ENCODE peak calls at places on chromosomes 1 and 21, in six cellular contexts. U is RWPE1, L is endothelial cell, S is sigmoid colon, B is HFFc6, K is foreskin fibroblast. R is an unnamed sample.

GRCh38 chr1:65423884-65424655 is 3.6 kb downstream of the LEPR start:
- DNase-seq in B (peak), S (no peak), K (peak), U (peak), L (no peak), R (no peak)

GRCh38 chr1:31588751-31589515 is 12.6 kb downstream of the TINAGL1 start:
- DNase-seq in K (no peak), U (no peak), B (no peak), S (peak), L (peak), R (no peak)

GRCh38 chr1:89720839-89721238 is 87.9 kb downstream of the LRRC8C start:
- DNase-seq in S (no peak), L (no peak), B (no peak), U (no peak), K (no peak), R (no peak)

GRCh38 chr1:19014765-19015164 is 58.3 kb upstream of the IFFO2 start:
- DNase-seq in U (no peak), L (no peak), S (no peak), B (no peak), K (no peak), R (no peak)

GRCh38 chr1:117740461-117740860 is 134.6 kb downstream of the TENT5C start:
- DNase-seq in L (no peak), S (no peak), U (no peak), K (no peak), B (no peak), R (no peak)

GRCh38 chr1:121519042-121519755 is 334.4 kb downstream of the SRGAP2C start:
- DNase-seq in S (peak), B (no peak), U (peak), L (peak), K (no peak), R (no peak)

GRCh38 chr21:42755766-42756579 is 102.6 kb downstream of the PDE9A start:
- DNase-seq in U (no peak), B (no peak), K (no peak), L (no peak), S (no peak), R (no peak)

GRCh38 chr1:101300916-101301315 is 64.1 kb downstream of the S1PR1 start:
- DNase-seq in U (no peak), K (no peak), L (no peak), S (no peak), B (no peak), R (no peak)

GRCh38 chr1:30977105-30977504 is 68.5 kb upstream of the SDC3 start:
- DNase-seq in B (peak), U (no peak), L (no peak), K (peak), S (no peak), R (no peak)

GRCh38 chr1:119011706-119012105 is 23.6 kb upstream of the TBX15 start:
- DNase-seq in K (no peak), S (no peak), B (no peak), U (no peak), L (no peak), R (no peak)

GRCh38 chr1:33436557-33437296 is 5.8 kb upstream of the PHC2 start:
- DNase-seq in U (no peak), K (no peak), S (no peak), L (no peak), B (no peak), R (no peak)

GRCh38 chr1:207763091-207763490 is 11.2 kb downstream of the CD46 start:
- DNase-seq in L (no peak), U (no peak), K (no peak), B (no peak), S (no peak), R (no peak)

GRCh38 chr1:50977575-50978143 is 7.6 kb downstream of the CDKN2C start:
- DNase-seq in L (peak), U (peak), K (peak), B (peak), S (peak), R (no peak)

GRCh38 chr1:8525291-8526275 is 207.7 kb downstream of the SLC45A1 start:
- DNase-seq in U (peak), L (peak), K (peak), S (peak), B (peak), R (peak)

GRCh38 chr1:205512059-205513045 is 7.9 kb downstream of the CDK18 start:
- DNase-seq in L (no peak), B (no peak), S (no peak), U (no peak), K (no peak), R (no peak)

GRCh38 chr1:20184481-20184900 is 1.4 kb upstream of the UBXN10 start:
- DNase-seq in K (no peak), L (no peak), B (no peak), U (no peak), S (no peak), R (no peak)

GRCh38 chr1:46410156-46411009 is 16.3 kb downstream of the FAAH start:
- DNase-seq in U (no peak), L (no peak), B (no peak), K (no peak), S (no peak), R (no peak)

GRCh38 chr1:26044414-26044813 is 1.5 kb downstream of the SLC30A2 start:
- DNase-seq in S (no peak), K (no peak), U (no peak), L (no peak), B (no peak), R (no peak)

DNA sequence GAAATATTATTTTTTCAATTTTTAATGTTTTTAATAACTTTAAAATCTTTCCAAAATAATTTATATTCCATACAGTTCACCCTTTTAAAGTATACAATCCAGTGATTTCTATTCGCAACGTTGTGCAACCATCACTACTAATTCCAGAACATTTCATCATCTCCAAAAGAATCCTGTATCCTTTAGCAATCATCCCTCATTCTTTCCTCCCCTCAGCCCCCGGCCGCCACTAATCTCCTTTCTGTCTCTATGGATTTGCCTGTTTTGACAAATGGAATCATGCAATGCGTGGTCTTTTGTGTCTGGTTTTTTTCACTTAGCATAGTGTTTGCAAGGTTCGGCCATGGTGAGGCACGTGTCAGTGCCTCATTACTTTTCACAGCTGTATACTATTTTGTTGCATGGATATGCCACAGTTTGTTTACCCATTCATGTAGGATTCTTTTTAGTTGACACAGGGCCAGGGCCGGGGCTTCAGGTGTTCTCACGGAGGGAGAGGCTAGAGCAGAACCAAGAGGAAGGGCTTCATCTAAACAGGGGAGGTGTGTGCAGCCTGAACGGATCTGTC is 40.6 kb upstream of the ZBTB40 start:
- DNase-seq in S (no peak), B (no peak), K (no peak), L (no peak), U (no peak), R (no peak)
- TF ChIP-seq CTCF in S (no peak), B (no peak), K (no peak), L (no peak), U (no peak), R (no peak)

GRCh38 chr1:40582121-40582520 is 50.7 kb downstream of the ZNF684 start:
- DNase-seq in K (no peak), S (no peak), U (no peak), B (no peak), L (no peak), R (no peak)

GRCh38 chr1:40583980-40584379 is 52.5 kb downstream of the ZNF684 start:
- DNase-seq in U (no peak), L (no peak), S (no peak), K (no peak), B (no peak), R (no peak)
- TF ChIP-seq CTCF in U (no peak), L (no peak), S (no peak), K (no peak), B (no peak), R (no peak)

GRCh38 chr1:201793306-201793925 is 35.5 kb upstream of the IPO9 start:
- DNase-seq in K (no peak), S (no peak), U (no peak), L (no peak), B (no peak), R (no peak)
- TF ChIP-seq CTCF in K (no peak), S (no peak), U (peak), L (no peak), B (peak), R (no peak)

GRCh38 chr1:94642617-94643315 is 101.2 kb upstream of the F3 start:
- DNase-seq in U (no peak), S (no peak), L (no peak), B (no peak), K (no peak), R (no peak)

GRCh38 chr1:94643776-94644175 is 102.2 kb upstream of the F3 start:
- DNase-seq in K (no peak), B (no peak), U (no peak), L (no peak), S (no peak), R (no peak)

GRCh38 chr1:94641990-94642389 is 100.4 kb upstream of the F3 start:
- DNase-seq in S (no peak), U (no peak), K (no peak), B (no peak), L (no peak), R (no peak)

GRCh38 chr1:94646151-94646643 is 104.6 kb upstream of the F3 start:
- DNase-seq in K (peak), B (peak), S (no peak), U (peak), L (no peak), R (peak)

GRCh38 chr1:94644371-94644770 is 102.8 kb upstream of the F3 start:
- DNase-seq in B (no peak), L (no peak), S (no peak), K (no peak), U (no peak), R (no peak)
- TF ChIP-seq CTCF in B (no peak), L (no peak), S (no peak), K (no peak), U (no peak), R (no peak)

DNA sequence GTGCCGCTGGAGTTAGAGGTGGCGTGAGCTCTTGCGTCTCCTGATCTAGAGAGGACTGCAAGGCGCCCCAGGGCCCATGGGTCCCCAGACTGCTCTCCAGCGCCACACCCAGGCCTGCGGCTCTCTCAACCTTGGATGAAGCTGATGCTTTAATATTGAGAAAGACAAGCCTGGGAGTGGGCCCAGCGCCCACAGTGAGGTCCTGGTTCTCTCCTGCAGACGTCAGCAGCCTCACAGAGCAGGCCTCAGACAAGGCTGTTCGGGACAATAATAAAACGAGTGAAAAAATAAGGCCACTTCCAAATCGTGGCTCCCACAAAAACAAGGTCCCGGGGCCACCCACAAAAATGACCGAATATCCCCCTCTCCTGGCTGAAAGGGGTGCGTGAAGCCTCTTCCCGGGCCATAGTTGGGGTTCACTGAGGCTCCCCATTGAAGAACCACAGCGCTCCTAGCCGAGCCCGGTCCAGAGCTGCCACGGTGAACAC is 6.0 kb upstream of the DNMT3L start:
- DNase-seq in L (no peak), B (no peak), S (no peak), U (no peak), K (no peak), R (no peak)
- TF ChIP-seq CTCF in L (no peak), B (peak), S (no peak), U (peak), K (no peak), R (peak)

DNA sequence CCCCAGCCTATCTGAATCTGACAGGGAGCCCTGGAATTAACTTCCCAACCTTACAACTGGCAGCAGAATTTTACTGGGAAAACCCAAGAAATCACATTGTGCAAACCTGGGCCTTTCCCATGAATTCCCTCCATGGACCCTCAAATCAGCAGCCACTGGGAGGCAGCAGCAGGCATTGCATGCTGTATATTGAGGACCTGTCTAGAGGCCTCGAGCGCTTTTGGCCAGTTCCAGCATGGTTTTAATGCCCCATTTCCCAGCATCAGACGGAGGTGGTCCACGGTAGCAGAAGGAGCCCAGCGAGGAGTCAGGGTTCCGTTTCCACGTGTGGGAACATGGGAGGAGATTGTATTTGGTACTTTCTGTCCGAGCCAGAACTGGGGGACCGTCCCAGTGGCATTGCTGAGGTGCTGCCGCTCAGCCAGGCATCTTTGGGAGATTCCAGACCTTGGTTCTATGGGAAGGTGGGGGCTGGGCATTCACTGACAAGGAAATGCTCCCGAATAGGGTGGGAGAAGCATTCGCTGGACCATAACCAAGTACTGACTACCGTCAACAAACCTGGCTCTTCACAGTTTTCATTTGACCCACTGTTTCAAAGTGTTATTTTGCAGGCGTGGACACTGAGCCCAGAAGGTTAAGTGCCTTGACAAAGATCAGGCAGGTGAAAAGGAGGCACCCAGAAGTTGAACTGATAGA is 15.9 kb downstream of the BMP8A start:
- DNase-seq in B (no peak), L (peak), K (no peak), U (no peak), S (peak), R (no peak)
- TF ChIP-seq CTCF in B (peak), L (no peak), K (peak), U (no peak), S (no peak), R (peak)

GRCh38 chr1:1630965-1631792 is 794 bp upstream of the MMP23B start:
- DNase-seq in L (no peak), B (no peak), K (no peak), U (no peak), S (peak), R (no peak)

GRCh38 chr1:1631793-1632420 is at the start of gene MMP23B:
- DNase-seq in U (no peak), L (no peak), S (peak), K (no peak), B (no peak), R (no peak)

GRCh38 chr1:1628656-1629429 is 3.1 kb upstream of the MMP23B start:
- DNase-seq in S (peak), B (no peak), L (no peak), U (no peak), K (no peak), R (no peak)

GRCh38 chr1:1629430-1630190 is 2.4 kb upstream of the MMP23B start:
- DNase-seq in U (no peak), K (no peak), B (no peak), S (peak), L (no peak), R (no peak)

DNA sequence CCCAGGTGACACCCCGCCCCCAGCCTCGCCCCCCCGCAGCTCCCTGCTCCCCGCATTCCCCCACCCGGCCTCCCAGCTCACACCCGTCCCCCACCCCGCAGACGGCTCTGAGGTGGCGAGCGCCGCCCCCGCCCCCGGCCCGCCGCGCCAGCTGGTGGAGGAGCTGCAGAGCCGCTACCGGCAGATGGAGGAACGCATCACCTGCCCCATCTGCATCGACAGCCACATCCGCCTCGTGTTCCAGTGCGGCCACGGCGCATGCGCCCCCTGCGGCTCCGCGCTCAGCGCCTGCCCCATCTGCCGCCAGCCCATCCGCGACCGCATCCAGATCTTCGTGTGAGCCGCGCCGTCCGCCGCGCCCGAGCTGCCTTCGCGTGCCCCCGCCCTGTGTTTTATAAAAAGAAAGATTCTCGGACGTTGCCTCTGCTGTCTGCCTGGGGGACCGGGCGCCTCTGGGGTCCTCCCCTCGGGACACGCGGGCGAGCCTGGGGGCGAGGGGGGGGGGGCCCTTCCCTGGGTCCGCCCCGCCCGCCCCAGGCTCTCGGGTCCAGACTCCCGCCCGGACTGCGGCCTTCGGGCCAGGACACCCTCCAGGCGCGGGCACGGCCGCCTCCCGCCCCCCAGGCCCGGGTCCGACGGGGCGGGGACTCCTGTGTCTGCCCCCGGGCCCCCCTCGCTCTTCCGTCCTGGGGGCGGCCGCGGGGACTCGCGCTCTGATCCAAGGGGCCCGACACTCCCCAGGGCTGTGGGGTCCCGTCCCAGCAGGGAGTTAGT is 1.6 kb upstream of the MMP23B start:
- DNase-seq in U (peak), S (peak), B (no peak), K (peak), L (peak), R (no peak)
- TF ChIP-seq CTCF in U (no peak), S (no peak), B (no peak), K (no peak), L (no peak), R (no peak)